ENCODE peak calls at places on chromosomes 5 and 9, in nine cellular contexts. C is BJ; R is cardiac muscle cell; D is testis; N is CD8-positive, alpha-beta T cell; V is AG10803; T is prostate gland; F is Karpas-422; Q is heart right ventricle. M is an unnamed sample.

GRCh38 chr5:142521706-142522105 is 164.2 kb downstream of the FGF1 start:
- DNase-seq in C (no peak), R (no peak), D (no peak), N (no peak), V (no peak), T (no peak), F (no peak), Q (no peak), M (no peak)

GRCh38 chr5:157818368-157818767 is 40.6 kb downstream of the CLINT1 start:
- DNase-seq in C (no peak), R (no peak), D (no peak), N (no peak), V (no peak), T (no peak), F (no peak), Q (no peak), M (no peak)

GRCh38 chr5:129670944-129671343 is 77.0 kb upstream of the MINAR2 start:
- DNase-seq in C (peak), R (no peak), D (no peak), N (no peak), V (peak), T (no peak), F (no peak), Q (no peak), M (peak)

GRCh38 chr5:56080375-56081052 is 85.8 kb upstream of the IL6ST start:
- DNase-seq in C (no peak), R (no peak), D (no peak), N (no peak), V (no peak), T (no peak), F (no peak), Q (no peak), M (no peak)

GRCh38 chr5:174827521-174827920 is 103.1 kb downstream of the MSX2 start:
- DNase-seq in C (no peak), R (no peak), D (no peak), N (no peak), V (peak), T (no peak), F (no peak), Q (no peak), M (peak)

GRCh38 chr9:37174247-37174646 is 53.9 kb downstream of the ZCCHC7 start:
- DNase-seq in C (no peak), R (no peak), D (no peak), N (no peak), V (peak), T (no peak), F (no peak), Q (no peak), M (peak)

GRCh38 chr5:16812911-16813310 is 123.2 kb downstream of the MYO10 start:
- DNase-seq in C (no peak), R (no peak), D (no peak), N (no peak), V (peak), T (peak), F (no peak), Q (no peak), M (peak)

GRCh38 chr9:116951588-116952433 is 264.7 kb downstream of the TRIM32 start:
- DNase-seq in C (peak), R (no peak), D (no peak), N (no peak), V (peak), T (no peak), F (no peak), Q (no peak), M (peak)

GRCh38 chr9:126752881-126753670 is 51.8 kb upstream of the ZBTB43 start:
- DNase-seq in C (no peak), R (no peak), D (no peak), N (no peak), V (no peak), T (peak), F (no peak), Q (no peak), M (no peak)

GRCh38 chr9:106322741-106323140 is 540.2 kb upstream of the ZNF462 start:
- DNase-seq in C (no peak), R (no peak), D (no peak), N (no peak), V (no peak), T (no peak), F (no peak), Q (no peak), M (no peak)

GRCh38 chr5:122089614-122090013 is 11.6 kb upstream of the LOX start:
- DNase-seq in C (peak), R (no peak), D (no peak), N (no peak), V (peak), T (no peak), F (no peak), Q (no peak), M (peak)

GRCh38 chr5:123964916-123965315 is 452.9 kb downstream of the CSNK1G3 start:
- DNase-seq in C (no peak), R (no peak), D (no peak), N (no peak), V (peak), T (no peak), F (no peak), Q (no peak), M (no peak)

GRCh38 chr9:38119570-38119969 is 50.5 kb upstream of the SHB start:
- DNase-seq in C (no peak), R (no peak), D (no peak), N (no peak), V (no peak), T (no peak), F (no peak), Q (no peak), M (no peak)

GRCh38 chr9:134570151-134570621 is 71.4 kb upstream of the COL5A1 start:
- DNase-seq in C (no peak), R (no peak), D (peak), N (no peak), V (peak), T (no peak), F (peak), Q (peak), M (peak)

GRCh38 chr9:71814226-71814625 is 45.9 kb upstream of the CEMIP2 start:
- DNase-seq in C (no peak), R (no peak), D (no peak), N (no peak), V (peak), T (no peak), F (no peak), Q (peak), M (peak)

GRCh38 chr5:11801061-11801460 is 103.2 kb downstream of the CTNND2 start:
- DNase-seq in C (no peak), R (no peak), D (no peak), N (no peak), V (no peak), T (no peak), F (no peak), Q (no peak), M (no peak)

GRCh38 chr5:132830436-132831094 is at the start of gene SHROOM1:
- DNase-seq in C (no peak), R (peak), D (peak), N (no peak), V (peak), T (peak), F (peak), Q (peak), M (peak)

GRCh38 chr5:141186897-141187512 is at the start of gene PCDHB9:
- DNase-seq in C (no peak), R (peak), D (peak), N (no peak), V (peak), T (no peak), F (peak), Q (no peak), M (no peak)

GRCh38 chr5:9456435-9457042 is 89.3 kb downstream of the SEMA5A start:
- DNase-seq in C (peak), R (no peak), D (no peak), N (no peak), V (peak), T (no peak), F (no peak), Q (peak), M (peak)

GRCh38 chr9:35756743-35757526 is 2.9 kb upstream of the MSMP start:
- DNase-seq in C (no peak), R (peak), D (no peak), N (peak), V (no peak), T (peak), F (peak), Q (peak), M (no peak)

GRCh38 chr9:89477395-89477794 is 20.5 kb downstream of the SEMA4D start:
- DNase-seq in C (no peak), R (no peak), D (no peak), N (peak), V (no peak), T (no peak), F (no peak), Q (no peak), M (no peak)
- H3K4me3 ChIP-seq in C (no peak), R (no peak), D (no peak), N (peak), V (no peak), T (no peak), F (no peak), Q (no peak), M (no peak)

DNA sequence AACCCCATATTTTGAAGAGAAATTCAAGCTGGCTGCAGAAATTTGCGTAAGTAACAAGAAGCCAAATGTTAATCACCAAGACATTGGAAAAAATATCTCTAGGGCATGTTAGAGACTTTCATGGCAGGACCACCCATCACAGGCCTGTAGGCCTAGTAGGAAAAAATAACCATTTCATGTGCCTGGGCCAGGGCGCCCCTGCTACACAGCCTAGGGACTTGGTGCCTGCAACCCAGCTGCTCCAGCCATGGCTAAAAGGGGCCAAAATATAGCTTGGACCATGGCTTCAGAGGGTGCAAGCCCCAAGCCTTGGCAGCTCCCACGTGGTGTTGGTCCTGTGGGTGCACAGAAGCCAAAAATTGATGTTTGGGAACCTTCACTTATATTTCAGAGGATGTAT is 167.7 kb upstream of the NMUR2 start:
- DNase-seq in C (no peak), R (no peak), D (no peak), N (no peak), V (no peak), T (no peak), F (no peak), Q (no peak), M (no peak)
- H3K4me3 ChIP-seq in C (no peak), R (no peak), D (no peak), N (no peak), V (no peak), T (no peak), F (no peak), Q (no peak), M (no peak)

DNA sequence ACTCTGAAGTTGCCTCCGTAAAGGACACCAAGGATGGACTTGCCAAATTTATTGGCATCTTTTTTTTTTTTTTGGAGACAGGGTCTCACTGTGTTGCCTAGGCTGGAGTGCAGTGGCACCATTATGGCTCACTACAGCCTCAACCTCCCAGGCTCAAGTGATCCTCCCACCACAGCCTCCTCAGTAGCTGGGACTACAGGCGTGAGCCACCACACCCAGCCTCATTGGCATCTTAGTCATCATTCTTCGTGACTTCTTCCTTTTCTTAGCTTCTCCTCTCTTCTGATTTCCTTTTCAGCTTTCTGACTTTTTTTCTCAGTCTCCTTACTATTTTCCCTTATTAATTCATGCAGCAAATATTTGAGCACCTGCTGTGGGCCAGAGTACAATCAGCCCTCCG is 6.1 kb downstream of the MAML1 start:
- DNase-seq in C (no peak), R (no peak), D (no peak), N (no peak), V (no peak), T (no peak), F (no peak), Q (no peak), M (no peak)
- H3K4me3 ChIP-seq in C (no peak), R (no peak), D (no peak), N (no peak), V (no peak), T (no peak), F (no peak), Q (no peak), M (no peak)

DNA sequence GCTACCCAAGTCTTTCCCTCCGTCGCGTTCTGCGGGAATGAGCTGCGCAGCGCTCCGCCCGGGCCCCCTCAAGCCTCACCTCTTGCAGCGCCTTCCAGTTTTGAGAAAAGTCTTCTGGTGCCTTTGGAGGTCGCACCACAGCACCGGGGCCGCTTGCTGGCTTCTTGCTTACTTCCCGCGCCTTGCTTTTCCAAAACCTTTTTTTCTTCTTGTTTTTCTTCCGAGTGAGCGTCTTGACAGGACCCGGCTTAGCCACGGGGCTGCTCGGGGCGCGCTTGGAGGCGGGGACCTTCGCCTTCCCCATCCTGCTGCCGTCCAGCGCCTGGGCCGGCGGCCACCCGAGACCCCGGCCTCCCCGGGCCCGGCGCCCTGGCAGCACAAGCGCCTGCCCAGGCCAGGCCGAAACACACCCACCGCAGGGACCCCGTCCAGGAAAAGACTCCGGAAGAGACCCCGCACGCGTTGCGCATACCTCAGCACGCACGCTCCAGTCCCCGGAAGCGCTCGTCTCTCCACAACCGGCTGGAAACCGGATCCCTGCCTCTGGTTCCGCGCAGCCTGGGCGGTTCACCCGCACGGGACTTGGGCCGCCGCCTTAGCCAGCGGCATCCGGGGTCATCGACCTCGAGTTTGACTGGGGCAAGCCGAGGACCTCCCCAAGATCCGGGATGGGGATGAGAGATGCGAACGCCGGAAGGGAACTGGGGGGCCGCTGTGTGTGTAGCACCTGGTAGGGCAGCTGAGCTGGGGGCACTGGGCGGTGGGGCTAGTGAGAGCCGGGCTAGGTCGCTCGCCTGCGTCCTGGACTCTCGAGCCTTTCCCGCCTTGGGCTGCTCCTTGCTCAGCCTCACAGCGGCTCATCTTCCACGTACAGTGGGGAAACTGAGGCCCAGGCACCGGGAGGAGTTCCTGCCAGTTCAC is at the start of gene REXO4:
- DNase-seq in C (peak), R (peak), D (peak), N (peak), V (peak), T (peak), F (peak), Q (peak), M (peak)
- H3K4me3 ChIP-seq in C (peak), R (peak), D (peak), N (peak), V (peak), T (peak), F (peak), Q (peak), M (peak)

GRCh38 chr9:31677415-31677814 is 707.0 kb upstream of the ACO1 start:
- DNase-seq in C (no peak), R (no peak), D (no peak), N (no peak), V (no peak), T (no peak), F (no peak), Q (no peak), M (no peak)

GRCh38 chr9:31674264-31674663 is 710.2 kb upstream of the ACO1 start:
- DNase-seq in C (no peak), R (no peak), D (no peak), N (no peak), V (no peak), T (no peak), F (no peak), Q (no peak), M (no peak)

GRCh38 chr9:31683126-31683525 is 701.3 kb upstream of the ACO1 start:
- DNase-seq in C (no peak), R (no peak), D (no peak), N (no peak), V (no peak), T (no peak), F (no peak), Q (no peak), M (no peak)

DNA sequence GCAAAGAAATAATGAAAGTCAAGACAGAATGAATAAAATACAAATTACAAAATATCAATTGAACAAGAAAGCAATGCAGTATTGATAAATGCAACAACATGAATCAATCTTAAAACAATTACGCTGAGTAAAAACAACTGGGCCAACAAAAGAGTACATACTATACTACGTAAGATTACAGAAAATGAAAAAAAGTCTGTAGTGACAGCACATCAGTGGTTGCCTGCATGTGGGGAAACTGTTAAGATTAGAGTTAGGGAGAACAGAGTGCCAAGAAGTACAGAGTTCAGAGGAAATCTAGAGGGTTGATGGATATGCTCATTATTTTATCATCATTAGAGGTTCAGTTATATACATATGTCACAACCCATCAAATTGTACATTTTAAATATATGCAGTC is 706.6 kb upstream of the ACO1 start:
- DNase-seq in C (no peak), R (no peak), D (no peak), N (no peak), V (no peak), T (no peak), F (no peak), Q (no peak), M (no peak)
- H3K4me3 ChIP-seq in C (no peak), R (no peak), D (no peak), N (no peak), V (no peak), T (no peak), F (no peak), Q (no peak), M (no peak)

GRCh38 chr9:137296214-137297059 is 5.6 kb downstream of the NRARP start:
- DNase-seq in C (no peak), R (no peak), D (peak), N (no peak), V (no peak), T (no peak), F (no peak), Q (peak), M (peak)
- H3K4me3 ChIP-seq in C (no peak), R (peak), D (peak), N (no peak), V (no peak), T (peak), F (no peak), Q (peak), M (no peak)

DNA sequence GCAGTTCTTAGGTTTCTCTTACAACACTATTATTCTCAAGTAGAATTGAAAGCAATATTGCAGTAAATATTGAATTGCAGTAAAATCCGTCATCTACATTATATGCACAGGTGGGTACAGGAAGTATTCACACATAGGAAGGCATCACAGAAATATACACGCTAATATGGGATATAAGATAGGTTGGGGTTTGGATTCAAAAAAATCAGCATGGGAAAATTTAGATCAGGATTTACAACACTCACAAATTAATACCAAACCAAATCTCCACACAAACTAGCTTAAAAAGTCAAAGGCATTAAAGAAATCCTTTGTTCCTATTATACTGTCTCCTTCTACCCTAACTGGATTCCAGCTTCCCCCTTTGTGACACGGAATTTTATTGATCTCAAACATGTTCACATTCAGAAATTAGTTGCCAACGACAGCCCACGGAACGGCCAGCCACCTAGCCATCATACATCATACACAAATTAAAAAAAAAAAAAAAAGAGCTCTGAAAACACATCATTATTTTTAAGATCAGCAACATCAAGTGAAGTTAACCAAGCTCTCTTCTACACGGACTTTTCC is 2.2 kb downstream of the NR6A1 start:
- DNase-seq in C (no peak), R (no peak), D (no peak), N (no peak), V (no peak), T (no peak), F (peak), Q (no peak), M (peak)
- H3K4me3 ChIP-seq in C (no peak), R (peak), D (peak), N (no peak), V (no peak), T (no peak), F (no peak), Q (peak), M (no peak)

GRCh38 chr5:105619725-105620124 is 2051.0 kb downstream of the EFNA5 start:
- DNase-seq in C (no peak), R (no peak), D (no peak), N (no peak), V (no peak), T (no peak), F (no peak), Q (no peak), M (no peak)
- H3K4me3 ChIP-seq in C (no peak), R (no peak), D (no peak), N (no peak), V (no peak), T (no peak), F (no peak), Q (no peak), M (no peak)

GRCh38 chr9:21553441-21553840 is 71.3 kb upstream of the IFNE start:
- DNase-seq in C (no peak), R (no peak), D (no peak), N (no peak), V (no peak), T (no peak), F (no peak), Q (no peak), M (no peak)
- H3K4me3 ChIP-seq in C (no peak), R (no peak), D (no peak), N (no peak), V (no peak), T (no peak), F (no peak), Q (no peak), M (no peak)